ENCODE peak calls at places on chromosome 7, in ten cellular contexts. X is naive thymus-derived CD4-positive, alpha-beta T cell; S is CD8-positive, alpha-beta memory T cell; Q is GM12878; F is right lobe of liver; U is fibroblast of lung; W is Peyer's patch; K is cardiac muscle cell; J is right atrium auricular region; E is aorta. M is an unnamed sample. For H3K9me3, the result is how much of the 10 kb centered on the place peaks cover.

GRCh38 chr7:68980011-68980410 is 618.3 kb upstream of the AUTS2 start:
- DNase-seq in S (no peak), F (no peak), U (peak), W (no peak), Q (no peak), E (no peak), J (no peak), X (no peak), K (peak), M (no peak)

GRCh38 chr7:128863433-128863989 is 855 bp downstream of the ATP6V1F start:
- DNase-seq in X (peak), Q (no peak), F (no peak), W (peak), K (peak), E (no peak), U (peak), J (no peak), S (peak), M (no peak)

GRCh38 chr7:30559566-30559965 is 35.1 kb upstream of the GARS1 start:
- DNase-seq in Q (no peak), U (no peak), W (no peak), S (no peak), X (no peak), J (no peak), K (peak), F (no peak), E (no peak), M (no peak)

GRCh38 chr7:7201583-7202374 is 19.4 kb downstream of the C1GALT1 start:
- DNase-seq in S (peak), W (no peak), Q (peak), J (no peak), K (no peak), X (peak), F (no peak), E (no peak), U (no peak), M (peak)

GRCh38 chr7:2049782-2050510 is 182.8 kb downstream of the MAD1L1 start:
- DNase-seq in W (no peak), E (peak), K (no peak), J (no peak), F (peak), Q (no peak), X (no peak), S (no peak), U (no peak), M (no peak)

GRCh38 chr7:156519070-156519469 is 121.5 kb upstream of the RNF32 start:
- DNase-seq in E (no peak), S (no peak), W (no peak), U (no peak), J (no peak), K (no peak), F (no peak), X (no peak), Q (no peak), M (no peak)

GRCh38 chr7:37359662-37360444 is 88.8 kb downstream of the ELMO1 start:
- DNase-seq in U (no peak), F (no peak), E (no peak), J (no peak), K (no peak), S (no peak), X (no peak), Q (no peak), W (no peak), M (no peak)

GRCh38 chr7:138885383-138886147 is 87.6 kb upstream of the ATP6V0A4 start:
- DNase-seq in K (no peak), S (no peak), J (no peak), E (no peak), F (no peak), U (no peak), W (no peak), Q (no peak), X (no peak), M (no peak)

GRCh38 chr7:131627589-131628212 is 71.3 kb upstream of the PODXL start:
- DNase-seq in E (no peak), J (no peak), Q (no peak), X (no peak), K (no peak), U (peak), S (no peak), W (no peak), F (no peak), M (no peak)

GRCh38 chr7:82317760-82318159 is 125.8 kb downstream of the CACNA2D1 start:
- DNase-seq in F (no peak), K (no peak), J (no peak), S (no peak), X (no peak), U (no peak), Q (no peak), E (no peak), W (no peak), M (no peak)

GRCh38 chr7:13414181-13414580 is 575.3 kb downstream of the ETV1 start:
- DNase-seq in F (no peak), J (no peak), K (no peak), X (no peak), E (no peak), Q (no peak), W (no peak), S (no peak), U (no peak), M (no peak)

GRCh38 chr7:5232485-5232837 is 42.4 kb downstream of the WIPI2 start:
- DNase-seq in Q (no peak), E (no peak), X (no peak), J (no peak), F (no peak), U (no peak), K (no peak), W (no peak), S (no peak), M (no peak)

GRCh38 chr7:618539-619355 is 99.1 kb upstream of the PDGFA start:
- DNase-seq in X (peak), W (no peak), K (no peak), E (peak), S (peak), U (no peak), Q (no peak), F (no peak), J (no peak), M (peak)

GRCh38 chr7:5692112-5692844 is 89.2 kb downstream of the RNF216 start:
- DNase-seq in S (no peak), U (peak), Q (no peak), X (no peak), F (no peak), W (no peak), K (peak), J (peak), E (peak), M (no peak)

GRCh38 chr7:132240262-132240661 is 336.0 kb downstream of the PLXNA4 start:
- DNase-seq in K (no peak), Q (no peak), W (no peak), E (no peak), F (no peak), X (no peak), S (no peak), J (no peak), U (no peak), M (no peak)

GRCh38 chr7:95527033-95527775 is 41.5 kb downstream of the ASB4 start:
- DNase-seq in S (no peak), W (no peak), E (no peak), Q (no peak), U (peak), J (no peak), X (no peak), F (no peak), K (peak), M (no peak)

GRCh38 chr7:135248546-135248945 is 14.9 kb downstream of the STRA8 start:
- DNase-seq in E (no peak), F (no peak), K (no peak), J (peak), W (no peak), U (no peak), Q (no peak), S (no peak), X (no peak), M (no peak)
- H3K9me3 ChIP-seq in E (under half), F (under half), K (under half), J (under half), W (under half), U (under half), Q (under half), S (under half), X (under half), M (under half)

GRCh38 chr7:42628021-42628420 is 283.8 kb downstream of the C7orf25 start:
- DNase-seq in F (no peak), W (no peak), J (no peak), S (no peak), Q (no peak), X (no peak), K (no peak), E (no peak), U (no peak), M (no peak)
- H3K9me3 ChIP-seq in F (under half), W (under half), J (under half), S (under half), Q (under half), X (under half), K (under half), E (under half), U (under half), M (under half)

GRCh38 chr7:15481127-15481526 is 80.7 kb downstream of the AGMO start:
- DNase-seq in U (no peak), Q (no peak), W (no peak), F (no peak), E (no peak), X (no peak), S (no peak), K (no peak), J (no peak), M (no peak)
- H3K9me3 ChIP-seq in U (under half), Q (under half), W (under half), F (under half), E (under half), X (under half), S (under half), K (under half), J (under half), M (under half)

DNA sequence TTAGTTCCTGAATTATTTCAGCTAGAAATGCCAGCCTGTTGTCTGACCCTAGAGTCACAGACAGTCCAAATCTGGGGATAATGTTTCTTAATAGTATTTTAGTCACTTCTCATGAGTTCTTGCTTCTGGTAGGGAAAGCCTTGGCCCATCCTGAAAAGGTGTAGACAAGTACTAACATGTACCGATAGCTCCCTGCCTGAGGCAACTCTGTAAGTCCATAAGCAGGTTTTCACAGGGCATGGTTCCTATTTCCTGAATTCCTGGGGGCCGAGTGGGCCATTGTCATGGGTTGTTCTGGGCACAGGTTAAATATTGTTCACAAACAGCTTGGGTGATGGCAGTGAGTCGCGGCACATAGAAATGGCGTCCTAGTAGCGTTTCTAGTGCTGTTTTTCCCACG is 3.1 kb upstream of the ZNF117 start:
- DNase-seq in F (no peak), S (no peak), U (no peak), X (no peak), J (no peak), E (no peak), W (no peak), Q (no peak), K (no peak), M (no peak)
- H3K9me3 ChIP-seq in F (under half), S (half or more), U (under half), X (under half), J (under half), E (under half), W (under half), Q (under half), K (under half), M (under half)

DNA sequence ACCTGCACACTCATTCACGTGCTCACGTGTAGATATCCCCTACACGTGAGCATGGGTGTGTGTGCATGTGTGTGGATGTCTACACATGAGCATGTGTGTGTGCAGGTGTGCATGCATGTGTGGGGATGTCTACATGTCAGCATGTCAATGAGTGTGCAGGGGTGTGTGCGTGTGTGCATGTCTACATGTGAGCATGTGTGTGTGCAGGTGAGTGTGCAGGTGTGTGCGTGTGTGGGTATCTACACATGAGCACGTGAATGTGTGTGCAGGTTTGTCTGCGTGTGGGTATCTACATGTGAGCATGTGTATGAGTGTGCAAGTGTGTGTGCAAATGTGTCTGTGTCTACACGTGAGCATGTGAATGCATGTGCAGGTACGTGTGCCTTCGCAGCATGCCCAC is 274.8 kb downstream of the PTPRN2 start:
- DNase-seq in Q (no peak), K (no peak), E (no peak), W (no peak), S (no peak), U (no peak), F (no peak), J (peak), X (no peak), M (no peak)
- H3K9me3 ChIP-seq in Q (under half), K (under half), E (under half), W (under half), S (under half), U (under half), F (under half), J (under half), X (under half), M (under half)

DNA sequence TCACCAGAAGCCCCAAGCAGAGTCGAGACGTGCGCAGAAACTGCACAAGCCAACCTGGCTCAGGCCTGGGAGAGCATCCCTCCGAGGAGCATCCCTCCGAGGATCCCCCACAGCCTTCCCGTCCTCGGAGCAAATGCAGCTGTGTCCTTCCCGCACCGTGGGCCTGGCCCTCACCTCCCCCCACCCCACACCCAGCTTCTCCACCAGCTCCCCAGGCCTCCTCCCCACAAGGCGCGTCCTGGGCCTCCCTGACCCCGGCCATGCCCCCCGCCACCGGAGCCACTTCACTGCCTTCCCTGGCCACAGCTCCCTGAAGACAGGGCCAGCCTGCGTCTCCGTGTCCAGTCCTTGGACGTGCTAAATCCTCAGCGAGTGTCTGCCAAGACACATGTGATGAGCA is 60.6 kb downstream of the PTPRN2 start:
- DNase-seq in U (no peak), W (no peak), Q (no peak), E (no peak), F (no peak), K (no peak), X (no peak), S (no peak), J (no peak), M (no peak)
- H3K9me3 ChIP-seq in U (under half), W (under half), Q (under half), E (under half), F (under half), K (under half), X (under half), S (under half), J (under half), M (under half)

GRCh38 chr7:46459942-46460341 is 538.9 kb upstream of the IGFBP3 start:
- DNase-seq in E (no peak), X (no peak), W (no peak), K (peak), S (no peak), F (no peak), J (no peak), Q (no peak), U (no peak), M (no peak)

GRCh38 chr7:46463170-46463569 is 542.1 kb upstream of the IGFBP3 start:
- DNase-seq in K (no peak), U (no peak), F (no peak), Q (no peak), E (no peak), X (no peak), J (no peak), W (no peak), S (no peak), M (no peak)

DNA sequence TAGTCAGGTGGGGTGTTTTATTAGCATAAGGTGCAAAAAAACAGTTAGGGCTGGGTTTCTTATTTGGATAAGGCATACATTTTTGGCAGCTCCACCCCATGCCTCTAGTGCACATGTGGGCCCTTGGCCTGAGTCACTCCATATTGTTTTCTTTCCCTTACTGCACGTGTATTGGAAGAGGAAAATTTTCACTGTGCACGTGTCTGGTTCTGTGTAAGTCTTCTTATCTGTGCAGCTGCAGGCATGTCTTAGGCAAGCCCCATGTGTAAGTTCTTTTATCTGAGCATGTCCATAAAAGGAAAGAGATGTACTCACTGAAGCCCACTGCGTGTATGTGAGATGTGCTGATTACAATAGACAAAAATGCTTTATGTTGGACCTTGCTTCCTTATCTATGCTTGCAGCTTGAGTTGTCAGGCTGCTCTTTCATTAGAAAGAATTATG is 540.3 kb upstream of the IGFBP3 start:
- DNase-seq in F (no peak), W (no peak), U (peak), K (peak), E (no peak), Q (no peak), S (no peak), X (no peak), J (no peak), M (no peak)
- H3K9me3 ChIP-seq in F (under half), W (under half), U (under half), K (under half), E (under half), Q (under half), S (under half), X (under half), J (under half), M (under half)

M was measured in T-helper 17 cell.